ENCODE peak calls at places on chromosomes 5 and 9, in six cellular contexts. One of them, this sample, is unnamed. For H3K4me1, the result is how much of the 10 kb centered on the place peaks cover.

GRCh38 chr5:136424835-136425694 is 59.7 kb upstream of the TRPC7 start:
- DNase-seq in uterus: no peak
- DNase-seq in hepatocyte: peak
- DNase-seq in right lobe of liver: peak
- DNase-seq in IMR-90: peak
- DNase-seq in right cardiac atrium: peak
- DNase-seq in this sample: peak

GRCh38 chr5:87329114-87329513 is 61.4 kb downstream of the RASA1 start:
- DNase-seq in IMR-90: no peak
- DNase-seq in right cardiac atrium: no peak
- DNase-seq in uterus: no peak
- DNase-seq in right lobe of liver: no peak
- DNase-seq in hepatocyte: no peak
- DNase-seq in this sample: no peak

GRCh38 chr5:84253946-84254345 is 130.7 kb downstream of the EDIL3 start:
- DNase-seq in IMR-90: no peak
- DNase-seq in right cardiac atrium: no peak
- DNase-seq in hepatocyte: no peak
- DNase-seq in right lobe of liver: no peak
- DNase-seq in uterus: no peak
- DNase-seq in this sample: no peak

GRCh38 chr9:134099123-134099761 is 31.4 kb upstream of the BRD3 start:
- DNase-seq in right lobe of liver: no peak
- DNase-seq in hepatocyte: peak
- DNase-seq in uterus: no peak
- DNase-seq in IMR-90: peak
- DNase-seq in right cardiac atrium: no peak
- DNase-seq in this sample: peak

GRCh38 chr9:95461448-95462381 is 55.1 kb downstream of the PTCH1 start:
- DNase-seq in uterus: no peak
- DNase-seq in right cardiac atrium: no peak
- DNase-seq in right lobe of liver: no peak
- DNase-seq in IMR-90: no peak
- DNase-seq in hepatocyte: no peak
- DNase-seq in this sample: no peak

GRCh38 chr9:27160636-27161035 is 51.6 kb downstream of the TEK start:
- DNase-seq in right cardiac atrium: no peak
- DNase-seq in uterus: no peak
- DNase-seq in right lobe of liver: no peak
- DNase-seq in hepatocyte: no peak
- DNase-seq in IMR-90: no peak
- DNase-seq in this sample: no peak

GRCh38 chr5:62689599-62690368 is 111.2 kb downstream of the LRRC70 start:
- DNase-seq in IMR-90: no peak
- DNase-seq in right cardiac atrium: no peak
- DNase-seq in uterus: no peak
- DNase-seq in hepatocyte: no peak
- DNase-seq in right lobe of liver: no peak
- DNase-seq in this sample: no peak

GRCh38 chr9:112091805-112092204 is 83.3 kb downstream of the SUSD1 start:
- DNase-seq in hepatocyte: no peak
- DNase-seq in IMR-90: peak
- DNase-seq in uterus: no peak
- DNase-seq in right lobe of liver: no peak
- DNase-seq in right cardiac atrium: no peak
- DNase-seq in this sample: no peak

GRCh38 chr9:96651626-96652025 is 3.5 kb downstream of the PRXL2C start:
- DNase-seq in right cardiac atrium: no peak
- DNase-seq in right lobe of liver: no peak
- DNase-seq in uterus: no peak
- DNase-seq in hepatocyte: no peak
- DNase-seq in IMR-90: peak
- DNase-seq in this sample: no peak

GRCh38 chr9:93456022-93456421 is 2.6 kb upstream of the FAM120AOS start:
- DNase-seq in hepatocyte: no peak
- DNase-seq in right cardiac atrium: no peak
- DNase-seq in right lobe of liver: no peak
- DNase-seq in uterus: no peak
- DNase-seq in IMR-90: peak
- DNase-seq in this sample: no peak
- H3K4me1 ChIP-seq in hepatocyte: under half
- H3K4me1 ChIP-seq in right cardiac atrium: under half
- H3K4me1 ChIP-seq in right lobe of liver: under half
- H3K4me1 ChIP-seq in uterus: under half
- H3K4me1 ChIP-seq in IMR-90: under half
- H3K4me1 ChIP-seq in this sample: half or more

DNA sequence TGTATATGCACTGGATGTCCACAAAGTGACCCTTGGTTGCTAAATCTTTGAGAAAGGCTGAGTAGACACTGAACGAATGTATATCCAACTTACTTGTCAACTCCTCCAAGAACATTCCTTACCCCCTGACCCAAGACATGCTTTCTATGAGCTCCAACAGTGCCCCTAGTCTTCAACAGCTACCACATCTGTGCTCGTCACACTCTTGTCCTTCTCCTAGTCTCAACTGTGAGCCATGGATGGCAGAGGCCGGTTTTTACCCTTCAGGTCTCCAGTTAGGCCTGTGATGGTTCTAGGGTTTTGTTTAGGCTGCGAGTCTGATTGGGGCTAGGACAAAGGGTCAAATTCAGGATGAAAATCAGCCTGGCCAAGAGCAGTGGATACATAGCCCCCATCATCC is 19.0 kb upstream of the GPX3 start:
- DNase-seq in uterus: no peak
- DNase-seq in right cardiac atrium: no peak
- DNase-seq in right lobe of liver: no peak
- DNase-seq in hepatocyte: no peak
- DNase-seq in IMR-90: no peak
- DNase-seq in this sample: no peak
- H3K4me1 ChIP-seq in uterus: under half
- H3K4me1 ChIP-seq in right cardiac atrium: under half
- H3K4me1 ChIP-seq in right lobe of liver: under half
- H3K4me1 ChIP-seq in hepatocyte: under half
- H3K4me1 ChIP-seq in IMR-90: under half
- H3K4me1 ChIP-seq in this sample: under half

DNA sequence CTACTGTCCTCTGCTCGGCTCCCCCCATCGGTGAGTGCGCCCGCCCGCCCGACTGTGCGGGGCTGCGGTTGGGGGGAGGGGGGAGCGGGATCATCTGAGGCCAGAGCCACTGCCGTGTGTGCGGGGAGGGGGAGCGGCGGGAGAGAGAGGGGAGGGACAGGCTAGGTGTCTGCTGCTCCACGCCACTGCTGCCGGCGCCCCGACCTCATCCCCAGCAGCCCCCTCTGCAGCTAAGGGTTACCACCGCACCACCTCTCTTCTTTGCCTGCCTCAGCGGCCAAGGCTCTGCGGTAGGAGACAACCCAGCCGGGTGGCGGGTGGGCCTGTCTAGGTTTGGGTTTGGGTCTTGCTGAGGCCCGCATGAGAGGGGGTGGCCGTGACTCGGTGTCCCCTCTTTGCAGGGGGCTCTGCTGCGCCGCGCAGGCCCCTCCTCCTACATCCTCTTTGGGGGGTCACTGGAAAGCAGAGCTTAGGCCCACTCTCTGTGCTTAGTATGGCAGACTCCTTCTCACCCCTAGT is 670 bp upstream of the PURA start:
- DNase-seq in uterus: peak
- DNase-seq in hepatocyte: peak
- DNase-seq in right lobe of liver: peak
- DNase-seq in right cardiac atrium: peak
- DNase-seq in IMR-90: no peak
- DNase-seq in this sample: peak
- H3K4me1 ChIP-seq in uterus: under half
- H3K4me1 ChIP-seq in hepatocyte: under half
- H3K4me1 ChIP-seq in right lobe of liver: under half
- H3K4me1 ChIP-seq in right cardiac atrium: under half
- H3K4me1 ChIP-seq in IMR-90: under half
- H3K4me1 ChIP-seq in this sample: half or more

DNA sequence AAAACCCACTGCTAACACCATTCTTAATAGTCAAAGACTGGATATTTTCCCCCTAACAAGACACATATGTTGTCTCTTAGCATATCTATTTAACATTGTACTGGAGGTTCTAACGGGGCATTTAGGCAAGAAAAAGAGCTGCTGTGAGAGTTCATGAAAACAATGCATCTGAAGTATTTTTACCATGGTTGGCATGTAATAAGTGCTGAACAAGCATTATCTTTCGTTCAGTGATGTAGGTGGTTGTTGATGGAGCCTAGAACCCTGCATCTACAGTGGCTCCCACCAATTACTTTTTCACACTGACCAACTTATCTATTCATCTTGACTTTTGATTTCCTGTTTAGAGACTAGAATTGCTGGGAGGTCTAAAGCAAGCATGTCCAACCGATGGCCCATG is 12.8 kb downstream of the B4GALT1 start:
- DNase-seq in right cardiac atrium: no peak
- DNase-seq in right lobe of liver: no peak
- DNase-seq in uterus: no peak
- DNase-seq in hepatocyte: no peak
- DNase-seq in IMR-90: no peak
- DNase-seq in this sample: no peak
- H3K4me1 ChIP-seq in right cardiac atrium: under half
- H3K4me1 ChIP-seq in right lobe of liver: under half
- H3K4me1 ChIP-seq in uterus: under half
- H3K4me1 ChIP-seq in hepatocyte: under half
- H3K4me1 ChIP-seq in IMR-90: under half
- H3K4me1 ChIP-seq in this sample: half or more

DNA sequence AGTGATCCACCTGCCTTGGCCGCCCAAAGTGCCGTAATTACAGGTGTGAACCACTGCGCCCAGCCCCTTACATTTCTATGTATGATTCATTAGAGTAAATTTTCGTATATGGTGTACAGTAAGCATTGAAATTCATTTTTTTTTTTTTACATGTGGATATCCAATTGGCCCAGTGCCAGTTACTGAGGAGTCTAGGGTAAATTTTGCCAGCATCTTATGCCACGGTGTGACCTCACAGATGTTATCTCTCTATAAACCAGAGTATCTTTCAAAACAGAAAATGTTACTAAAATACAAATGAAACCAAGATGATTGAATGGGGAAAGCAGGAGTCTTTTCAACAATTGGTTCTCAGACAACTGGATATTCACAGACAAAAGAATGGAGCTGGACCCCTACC is 64.7 kb downstream of the IPPK start:
- DNase-seq in uterus: no peak
- DNase-seq in right lobe of liver: no peak
- DNase-seq in IMR-90: no peak
- DNase-seq in right cardiac atrium: no peak
- DNase-seq in hepatocyte: no peak
- DNase-seq in this sample: no peak
- H3K4me1 ChIP-seq in uterus: under half
- H3K4me1 ChIP-seq in right lobe of liver: under half
- H3K4me1 ChIP-seq in IMR-90: under half
- H3K4me1 ChIP-seq in right cardiac atrium: under half
- H3K4me1 ChIP-seq in hepatocyte: under half
- H3K4me1 ChIP-seq in this sample: under half

GRCh38 chr9:35618854-35619799 is 914 bp upstream of the CD72 start:
- DNase-seq in hepatocyte: no peak
- DNase-seq in right cardiac atrium: no peak
- DNase-seq in right lobe of liver: no peak
- DNase-seq in uterus: no peak
- DNase-seq in IMR-90: peak
- DNase-seq in this sample: peak
- H3K4me1 ChIP-seq in hepatocyte: under half
- H3K4me1 ChIP-seq in right cardiac atrium: under half
- H3K4me1 ChIP-seq in right lobe of liver: under half
- H3K4me1 ChIP-seq in uterus: under half
- H3K4me1 ChIP-seq in IMR-90: under half
- H3K4me1 ChIP-seq in this sample: under half

GRCh38 chr9:136089697-136090045 is 5.4 kb downstream of the NACC2 start:
- DNase-seq in right lobe of liver: no peak
- DNase-seq in uterus: no peak
- DNase-seq in right cardiac atrium: no peak
- DNase-seq in hepatocyte: no peak
- DNase-seq in IMR-90: peak
- DNase-seq in this sample: peak

GRCh38 chr9:136090768-136091581 is 4.1 kb downstream of the NACC2 start:
- DNase-seq in hepatocyte: no peak
- DNase-seq in IMR-90: no peak
- DNase-seq in right lobe of liver: peak
- DNase-seq in right cardiac atrium: peak
- DNase-seq in uterus: peak
- DNase-seq in this sample: no peak

GRCh38 chr9:136091582-136092352 is 3.3 kb downstream of the NACC2 start:
- DNase-seq in right cardiac atrium: peak
- DNase-seq in hepatocyte: no peak
- DNase-seq in right lobe of liver: peak
- DNase-seq in uterus: no peak
- DNase-seq in IMR-90: peak
- DNase-seq in this sample: no peak

GRCh38 chr9:136088939-136089696 is 6.0 kb downstream of the NACC2 start:
- DNase-seq in uterus: no peak
- DNase-seq in right cardiac atrium: peak
- DNase-seq in hepatocyte: no peak
- DNase-seq in right lobe of liver: peak
- DNase-seq in IMR-90: no peak
- DNase-seq in this sample: no peak

DNA sequence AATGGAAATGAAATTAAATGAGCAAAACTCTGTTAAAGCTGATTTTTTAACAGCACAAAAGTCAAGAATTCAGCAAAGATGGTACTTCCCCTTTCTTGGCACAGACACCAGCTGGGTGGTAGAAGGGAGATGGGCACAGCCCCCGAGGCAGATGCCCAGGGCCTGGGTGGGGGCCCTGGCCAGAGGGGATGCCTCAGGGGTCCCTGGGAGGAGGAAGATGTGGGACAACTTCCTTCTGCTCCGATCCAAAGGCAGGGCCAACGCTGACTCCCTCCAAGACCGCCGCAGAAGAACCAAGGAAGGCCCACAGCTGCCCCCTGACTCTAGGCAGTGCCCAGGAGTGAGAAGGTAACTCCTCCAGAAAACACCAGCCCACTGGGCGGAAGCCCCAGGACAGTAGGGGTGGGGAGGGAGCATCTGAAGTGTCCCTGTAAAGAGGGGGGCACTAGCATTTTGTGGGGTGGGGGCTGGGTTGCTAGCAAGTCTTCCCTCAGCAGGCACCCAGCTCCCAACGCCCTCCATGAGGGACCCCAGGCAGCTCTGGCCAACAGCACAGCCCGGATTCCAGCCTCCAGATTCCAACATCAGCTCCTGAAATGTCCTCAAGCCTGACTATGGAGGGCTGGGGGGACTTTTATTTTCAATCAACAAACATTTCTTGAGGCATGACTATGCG is 4.9 kb downstream of the NACC2 start:
- DNase-seq in uterus: no peak
- DNase-seq in hepatocyte: no peak
- DNase-seq in right lobe of liver: no peak
- DNase-seq in IMR-90: no peak
- DNase-seq in right cardiac atrium: peak
- DNase-seq in this sample: no peak
- H3K4me1 ChIP-seq in uterus: under half
- H3K4me1 ChIP-seq in hepatocyte: under half
- H3K4me1 ChIP-seq in right lobe of liver: under half
- H3K4me1 ChIP-seq in IMR-90: under half
- H3K4me1 ChIP-seq in right cardiac atrium: under half
- H3K4me1 ChIP-seq in this sample: under half

This sample was measured in CD4-positive, alpha-beta memory T cell.